ENCODE peak calls at places on chromosomes 13 and 19, in six cellular contexts. J is glutamatergic neuron, O is bronchial epithelial cell, N is left ventricle myocardium inferior, L is stomach, P is Calu3. Y is an unnamed sample.

GRCh38 chr19:13014101-13014920 is 19.0 kb downstream of the NFIX start:
- DNase-seq in J (no peak), O (no peak), N (no peak), L (no peak), P (no peak), Y (no peak)

GRCh38 chr19:36417752-36418286 is 625 bp downstream of the ZFP82 start:
- DNase-seq in J (no peak), O (no peak), N (no peak), L (no peak), P (no peak), Y (peak; percentile 39)

GRCh38 chr19:49752701-49753100 is 10.4 kb downstream of the TSKS start:
- DNase-seq in J (no peak), O (no peak), N (no peak), L (no peak), P (no peak), Y (no peak)

GRCh38 chr13:75135325-75135825 is 346.6 kb downstream of the TBC1D4 start:
- DNase-seq in J (no peak), O (peak; percentile 84), N (no peak), L (no peak), P (no peak), Y (no peak)

GRCh38 chr19:2567580-2567979 is 91.7 kb downstream of the GADD45B start:
- DNase-seq in J (no peak), O (no peak), N (peak; percentile 77), L (no peak), P (no peak), Y (peak; percentile 43)

GRCh38 chr19:2668188-2668763 is 34.2 kb downstream of the GNG7 start:
- DNase-seq in J (no peak), O (no peak), N (no peak), L (no peak), P (no peak), Y (no peak)

GRCh38 chr19:16051254-16052025 is 24.9 kb upstream of the TPM4 start:
- DNase-seq in J (no peak), O (peak; percentile 28), N (no peak), L (no peak), P (no peak), Y (peak; percentile 72)

GRCh38 chr19:53511933-53512374 is 26.0 kb upstream of the ZNF331 start:
- DNase-seq in J (peak; percentile 74), O (peak; percentile 52), N (peak; percentile 40), L (peak; percentile 64), P (no peak), Y (peak; percentile 73)

DNA sequence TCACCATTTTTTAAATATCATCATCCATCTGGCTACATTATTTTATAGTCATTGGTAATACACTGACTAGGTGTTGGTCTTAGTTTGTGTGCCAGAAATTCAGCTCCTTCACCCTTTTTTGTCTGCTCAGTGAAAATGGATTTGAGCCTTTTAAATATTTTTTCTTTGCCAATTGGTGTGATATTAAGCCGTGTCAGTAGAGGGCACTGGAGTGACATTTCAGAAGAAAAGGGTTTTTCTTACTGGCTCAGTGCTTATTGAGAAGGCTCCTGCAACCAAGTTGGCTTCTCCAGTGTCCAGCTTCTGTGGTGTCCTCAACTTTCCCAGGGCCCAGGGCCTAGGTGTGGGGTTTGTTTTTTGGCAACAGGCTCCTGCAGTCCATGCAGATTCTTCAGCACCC is 546.6 kb downstream of the DACH1 start:
- DNase-seq in J (peak; percentile 17), O (peak; percentile 35), N (no peak), L (no peak), P (peak; percentile 3), Y (peak; percentile 8)
- TF ChIP-seq CTCF in J (peak; percentile 74), O (peak; percentile 58), N (no peak), L (no peak), P (no peak), Y (no peak)

GRCh38 chr19:17339088-17339741 is 1.9 kb downstream of the GTPBP3 start:
- DNase-seq in J (no peak), O (no peak), N (no peak), L (no peak), P (peak; percentile 17), Y (peak; percentile 79)

GRCh38 chr19:17341386-17341785 is 4.0 kb downstream of the GTPBP3 start:
- DNase-seq in J (no peak), O (no peak), N (no peak), L (no peak), P (no peak), Y (no peak)

GRCh38 chr19:17341845-17342244 is 4.5 kb downstream of the GTPBP3 start:
- DNase-seq in J (no peak), O (no peak), N (no peak), L (no peak), P (no peak), Y (no peak)

GRCh38 chr19:17340871-17341357 is 3.6 kb downstream of the GTPBP3 start:
- DNase-seq in J (peak; percentile 17), O (no peak), N (no peak), L (no peak), P (no peak), Y (no peak)

DNA sequence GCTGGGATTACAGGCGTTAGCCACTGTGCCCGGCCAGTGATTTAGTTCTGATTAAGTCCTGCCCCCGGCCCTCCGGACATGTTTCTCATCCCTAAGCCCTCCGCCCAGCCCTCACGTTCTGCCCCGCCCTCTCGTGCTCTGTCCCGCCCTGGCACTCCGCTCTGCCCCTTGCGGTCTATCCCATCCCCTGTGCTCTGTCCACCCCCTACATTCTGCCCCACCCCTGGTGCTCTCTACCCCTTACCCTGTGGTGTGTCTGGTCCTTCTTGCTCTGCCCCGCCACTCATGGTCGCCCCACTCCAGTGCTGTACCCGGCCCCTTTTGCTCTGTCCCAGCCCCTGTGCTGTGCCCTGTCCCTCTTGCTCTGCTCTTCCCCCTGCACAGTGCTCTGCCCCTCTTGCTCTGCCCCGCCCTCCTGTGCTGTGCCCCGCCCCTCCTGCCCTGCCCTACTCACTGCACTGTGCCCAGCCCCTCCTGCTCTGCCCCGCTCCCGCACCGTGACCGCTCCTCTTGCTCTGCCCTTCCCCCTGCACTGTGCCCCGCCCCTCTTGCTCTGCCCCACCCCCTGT is 3.0 kb downstream of the GTPBP3 start:
- DNase-seq in J (no peak), O (no peak), N (no peak), L (peak; percentile 52), P (peak; percentile 47), Y (peak; percentile 49)
- TF ChIP-seq CTCF in J (no peak), O (no peak), N (no peak), L (no peak), P (no peak), Y (no peak)

DNA sequence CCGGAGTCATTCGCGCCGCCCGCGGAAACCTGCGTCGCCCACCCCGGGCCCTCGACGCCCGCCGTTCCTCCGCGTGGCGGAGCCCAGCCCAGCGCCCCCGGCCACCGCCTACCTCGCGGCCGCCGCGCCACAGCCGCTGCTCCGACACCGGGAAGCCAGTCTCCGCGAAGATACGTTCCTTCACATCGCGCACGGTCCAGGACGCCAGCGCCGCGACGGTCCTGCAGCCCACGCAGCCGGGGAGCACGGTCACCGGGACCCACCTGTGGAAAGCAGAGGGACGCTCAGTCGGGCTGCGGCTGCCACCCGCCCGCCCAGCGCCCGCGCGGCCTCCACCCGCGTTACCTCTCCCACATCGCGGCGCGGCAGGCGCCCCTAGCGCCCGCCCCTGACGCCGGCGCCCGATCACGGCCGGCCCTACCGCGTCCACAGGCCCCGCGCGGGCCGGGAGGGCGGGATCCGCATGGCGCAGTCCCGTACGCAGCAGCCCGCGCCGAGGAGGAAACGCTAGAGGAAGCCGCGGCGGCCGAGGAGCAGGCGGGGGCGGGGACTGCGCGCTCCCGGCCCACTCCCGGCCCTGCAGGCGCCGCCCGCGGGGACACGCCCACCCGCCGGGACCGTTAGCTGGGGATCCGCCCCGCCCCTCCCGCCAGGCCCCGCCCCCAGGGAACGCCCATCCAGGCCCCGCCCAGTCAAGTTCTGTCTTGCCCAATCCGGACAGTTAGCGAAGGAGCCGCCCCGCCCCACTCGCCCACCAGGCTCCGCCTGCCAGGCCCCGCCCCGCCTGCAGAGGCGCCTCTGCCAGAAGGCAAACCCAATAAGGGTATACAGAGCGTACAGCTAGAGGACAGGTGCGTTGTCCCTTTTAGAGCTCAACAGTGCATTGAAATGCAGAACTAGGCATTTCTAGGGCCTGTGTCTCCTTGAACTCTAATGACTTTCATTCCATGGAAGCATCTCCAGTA is 58.2 kb downstream of the SACS start:
- DNase-seq in J (peak; percentile 98), O (peak; percentile 68), N (peak; percentile 98), L (peak; percentile 96), P (peak; percentile 89), Y (peak; percentile 97)
- TF ChIP-seq CTCF in J (peak; percentile 14), O (peak; percentile 23), N (peak; percentile 55), L (no peak), P (no peak), Y (no peak)

DNA sequence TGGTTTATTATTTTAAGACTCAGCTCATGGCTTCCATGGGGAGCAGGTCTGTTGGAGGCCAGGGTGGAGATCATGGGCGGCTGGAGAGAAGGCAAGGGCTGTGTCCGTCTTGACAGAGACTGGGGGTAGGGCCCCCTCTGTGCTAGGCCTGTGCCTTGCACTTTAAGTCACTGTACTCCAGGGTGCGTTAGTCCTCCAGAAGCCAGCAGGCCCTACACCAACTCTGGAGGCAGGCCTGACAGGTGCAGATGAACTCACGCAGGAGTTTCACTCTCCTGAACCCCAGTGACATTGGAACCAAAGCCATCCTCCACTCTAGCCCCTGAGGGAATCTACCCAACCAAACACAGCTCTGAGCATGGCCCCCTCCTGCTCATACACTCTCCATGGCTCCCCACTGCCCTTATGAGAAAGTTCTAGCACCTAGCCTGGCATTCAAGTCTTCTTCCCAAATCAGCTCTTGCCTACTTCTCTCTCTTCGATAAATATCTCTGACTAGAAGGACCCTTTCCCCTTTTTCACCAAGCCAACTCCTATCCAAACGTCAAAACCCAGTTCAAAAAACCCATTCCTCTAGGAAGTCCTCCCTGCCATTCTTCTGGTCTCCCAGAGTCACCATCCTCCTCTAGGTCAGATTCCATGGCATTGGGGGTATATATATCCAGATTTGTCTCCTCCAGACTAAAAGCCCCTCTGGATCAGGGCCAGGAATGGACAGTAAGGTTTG is 15.1 kb downstream of the MEF2B start:
- DNase-seq in J (no peak), O (no peak), N (no peak), L (no peak), P (no peak), Y (no peak)
- TF ChIP-seq CTCF in J (no peak), O (no peak), N (no peak), L (no peak), P (no peak), Y (no peak)

GRCh38 chr19:18843960-18844359 is 12.2 kb downstream of the UPF1 start:
- DNase-seq in J (no peak), O (no peak), N (no peak), L (no peak), P (no peak), Y (no peak)

GRCh38 chr19:18840288-18841260 is 8.8 kb downstream of the UPF1 start:
- DNase-seq in J (no peak), O (no peak), N (no peak), L (no peak), P (no peak), Y (no peak)

GRCh38 chr19:18841400-18841799 is 9.6 kb downstream of the UPF1 start:
- DNase-seq in J (no peak), O (no peak), N (no peak), L (no peak), P (no peak), Y (no peak)

GRCh38 chr19:18842166-18842565 is 10.4 kb downstream of the UPF1 start:
- DNase-seq in J (no peak), O (no peak), N (no peak), L (no peak), P (no peak), Y (no peak)

GRCh38 chr19:18839465-18840287 is 7.9 kb downstream of the UPF1 start:
- DNase-seq in J (no peak), O (no peak), N (no peak), L (peak; percentile 61), P (no peak), Y (no peak)
- TF ChIP-seq CTCF in J (no peak), O (no peak), N (no peak), L (no peak), P (no peak), Y (no peak)

GRCh38 chr13:92564942-92565341 is 661.7 kb upstream of the GPC6 start:
- DNase-seq in J (no peak), O (no peak), N (no peak), L (no peak), P (no peak), Y (no peak)
- TF ChIP-seq CTCF in J (no peak), O (no peak), N (no peak), L (no peak), P (no peak), Y (no peak)

GRCh38 chr19:41998246-41999020 is 4.4 kb upstream of the ATP1A3 start:
- DNase-seq in J (peak; percentile 91), O (peak; percentile 10), N (peak; percentile 38), L (peak; percentile 29), P (peak; percentile 74), Y (peak; percentile 69)
- TF ChIP-seq CTCF in J (peak; percentile 95), O (peak; percentile 77), N (peak; percentile 76), L (peak; percentile 22), P (peak; percentile 82), Y (peak; percentile 87)